ENCODE peak calls at places on chromosomes 7 and 10, in six cellular contexts. N is A549, H is GM12878, W is HepG2, Y is upper lobe of left lung, J is K562. A is an unnamed sample.

GRCh38 chr10:58765905-58766304 is 253.2 kb downstream of the BICC1 start:
- ATAC-seq in Y (no peak), H (no peak), W (no peak), N (no peak), J (no peak), A (no peak)

GRCh38 chr10:21702633-21703111 is 168.6 kb downstream of the MLLT10 start:
- ATAC-seq in Y (no peak), H (peak; percentile 83), N (no peak), W (no peak), J (no peak), A (no peak)

GRCh38 chr7:135102372-135102771 is 45.5 kb upstream of the TMEM140 start:
- ATAC-seq in Y (no peak), J (no peak), H (peak; percentile 99), N (no peak), W (no peak), A (no peak)

GRCh38 chr10:8700689-8701088 is 646.2 kb downstream of the GATA3 start:
- ATAC-seq in H (no peak), N (no peak), Y (no peak), J (no peak), W (no peak), A (no peak)

GRCh38 chr7:84675633-84676034 is 481.0 kb upstream of the SEMA3A start:
- ATAC-seq in J (peak; percentile 83), H (peak; percentile 84), W (no peak), N (no peak), Y (no peak), A (no peak)

GRCh38 chr7:2663121-2663886 is 24.7 kb upstream of the AMZ1 start:
- ATAC-seq in J (peak; percentile 8), W (peak; percentile 63), Y (peak; percentile 6), N (no peak), H (no peak), A (peak; percentile 69)

GRCh38 chr10:108141064-108141463 is 976.6 kb upstream of the SORCS1 start:
- ATAC-seq in J (no peak), W (no peak), H (no peak), N (no peak), Y (no peak), A (no peak)

GRCh38 chr7:105278973-105279687 is 109.6 kb downstream of the SRPK2 start:
- ATAC-seq in W (peak; percentile 34), N (no peak), Y (no peak), H (peak; percentile 80), J (no peak), A (no peak)

GRCh38 chr10:99548041-99548530 is 15.3 kb downstream of the NKX2-3 start:
- ATAC-seq in H (peak; percentile 89), J (peak; percentile 36), Y (no peak), N (peak; percentile 92), W (peak; percentile 96), A (no peak)

GRCh38 chr10:8130973-8131911 is 76.8 kb downstream of the GATA3 start:
- ATAC-seq in W (no peak), H (peak; percentile 77), J (no peak), Y (no peak), N (peak; percentile 56), A (no peak)

GRCh38 chr10:117723343-117723742 is 180.8 kb downstream of the EMX2 start:
- ATAC-seq in Y (no peak), H (no peak), J (no peak), N (peak; percentile 65), W (no peak), A (no peak)

GRCh38 chr7:5417106-5418071 is 6.2 kb downstream of the TNRC18 start:
- ATAC-seq in H (no peak), Y (no peak), N (no peak), W (no peak), J (no peak), A (no peak)

GRCh38 chr10:97549587-97550322 is 22.8 kb upstream of the ANKRD2 start:
- ATAC-seq in H (peak; percentile 8), W (peak; percentile 36), Y (no peak), N (no peak), J (no peak), A (no peak)

GRCh38 chr7:90846171-90846570 is 250.1 kb downstream of the CDK14 start:
- ATAC-seq in N (no peak), W (no peak), H (no peak), Y (no peak), J (no peak), A (no peak)

GRCh38 chr7:154759989-154760388 is 242.9 kb downstream of the PAXIP1 start:
- ATAC-seq in N (no peak), J (no peak), W (no peak), Y (no peak), H (no peak), A (no peak)
- TF ChIP-seq CTCF in N (no peak), J (no peak), W (no peak), Y (no peak), H (no peak), A (no peak)

DNA sequence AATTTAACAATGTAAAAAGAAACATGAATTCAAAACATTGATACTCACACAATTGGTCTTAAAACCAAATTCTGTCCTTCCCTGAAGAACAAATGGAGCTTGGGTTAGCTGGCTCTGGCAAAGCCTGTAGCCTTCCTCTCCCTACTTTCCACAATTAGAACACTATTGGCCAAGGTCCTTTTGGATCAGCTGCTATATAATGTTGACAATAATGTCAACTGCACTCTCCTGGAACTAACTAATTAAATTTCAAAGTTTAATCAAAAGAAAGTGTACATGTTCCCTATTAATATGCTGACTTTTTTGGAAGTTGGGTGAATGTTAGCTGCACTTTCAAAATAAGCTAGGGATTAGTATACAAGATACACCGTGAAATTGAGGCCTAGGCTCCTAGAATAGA is 440.1 kb upstream of the NFE2L3 start:
- ATAC-seq in Y (no peak), N (no peak), H (no peak), W (no peak), J (no peak), A (no peak)
- TF ChIP-seq EP300 in Y (no peak), N (no peak), H (no peak), W (no peak), J (no peak), A (no peak)

GRCh38 chr10:48985621-48986158 is 46.0 kb upstream of the LRRC18 start:
- ATAC-seq in J (no peak), N (no peak), W (no peak), H (no peak), Y (no peak), A (no peak)

GRCh38 chr10:48978318-48978717 is 38.7 kb upstream of the LRRC18 start:
- ATAC-seq in Y (no peak), J (no peak), H (no peak), W (no peak), N (no peak), A (no peak)

GRCh38 chr10:48981310-48981907 is 41.8 kb upstream of the LRRC18 start:
- ATAC-seq in N (peak; percentile 84), H (peak; percentile 88), Y (peak; percentile 77), J (peak; percentile 98), W (peak; percentile 97), A (no peak)

GRCh38 chr10:48982584-48982983 is 42.9 kb upstream of the LRRC18 start:
- ATAC-seq in N (no peak), W (no peak), Y (no peak), J (no peak), H (no peak), A (no peak)

DNA sequence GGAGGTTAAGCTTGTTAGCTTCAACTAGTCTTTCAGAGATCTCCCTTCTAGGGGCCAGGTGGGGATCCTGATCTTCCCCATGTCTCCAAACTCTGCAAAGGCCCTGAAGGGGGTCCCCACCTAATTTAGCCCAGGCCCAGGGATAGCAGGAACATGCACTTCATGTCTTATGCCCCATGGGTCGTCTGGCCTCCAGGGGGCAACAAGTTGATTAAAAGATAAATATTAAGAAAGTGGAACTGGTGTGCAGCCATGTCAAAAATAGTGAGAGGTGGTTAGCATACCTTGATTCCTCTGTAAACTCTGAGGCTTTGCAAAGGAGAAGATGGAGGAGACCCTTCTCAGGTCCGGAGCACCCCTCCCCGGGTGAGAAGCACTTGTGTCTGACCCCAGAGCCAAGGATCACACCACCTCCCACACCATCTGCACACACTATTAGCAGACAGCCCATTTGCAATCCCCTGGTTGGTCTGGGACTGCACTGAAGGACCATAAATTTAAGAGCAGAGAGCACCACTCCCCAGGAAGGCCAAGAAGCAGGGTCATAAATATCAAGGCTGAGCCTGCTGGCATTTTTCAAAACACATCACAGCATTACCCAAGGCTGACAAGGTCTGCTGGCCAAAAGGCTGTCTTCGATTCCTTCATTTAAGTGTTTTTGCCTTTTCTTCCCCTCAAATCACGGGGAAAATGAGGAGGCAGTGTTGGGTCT is 44.2 kb upstream of the LRRC18 start:
- ATAC-seq in Y (no peak), N (no peak), H (no peak), J (no peak), W (no peak), A (no peak)
- TF ChIP-seq CTCF in Y (no peak), N (no peak), H (peak; percentile 6), J (no peak), W (no peak), A (no peak)

GRCh38 chr7:106400990-106401389 is 116.2 kb upstream of the NAMPT start:
- ATAC-seq in W (no peak), Y (no peak), H (no peak), N (no peak), J (no peak), A (no peak)
- TF ChIP-seq EP300 in W (no peak), Y (no peak), H (no peak), N (no peak), J (no peak), A (no peak)

GRCh38 chr7:92528188-92528957 is at the start of the genes PEX1 and RBM48:
- ATAC-seq in H (peak; percentile 95), Y (peak; percentile 99), W (peak; percentile 95), J (peak; percentile 97), N (peak; percentile 93), A (peak; percentile 100)
- TF ChIP-seq CTCF in H (peak; percentile 76), Y (peak; percentile 84), W (peak; percentile 92), J (peak; percentile 67), N (peak; percentile 64), A (no peak)

GRCh38 chr7:143104759-143105158 is 27.1 kb upstream of the PIP start:
- ATAC-seq in J (no peak), W (peak; percentile 23), Y (no peak), N (no peak), H (no peak), A (no peak)
- TF ChIP-seq EP300 in J (no peak), W (no peak), Y (no peak), N (no peak), H (no peak), A (no peak)

A was measured in gastroesophageal sphincter.